ENCODE peak calls at places on chromosomes 16 and 17, in six cellular contexts. R is endothelial cell of umbilical vein, H is A549, V is K562, W is HepG2, J is GM12878. Q is an unnamed sample.

GRCh38 chr16:31092330-31092729 is 2.3 kb downstream of the VKORC1 start:
- DNase-seq in R (no peak), H (no peak), V (no peak), W (no peak), J (no peak), Q (no peak)

GRCh38 chr17:68937890-68938514 is 17.2 kb downstream of the ABCA8 start:
- DNase-seq in R (no peak), H (no peak), V (no peak), W (peak), J (no peak), Q (no peak)

GRCh38 chr17:36525888-36526287 is 8.8 kb downstream of the MYO19 start:
- DNase-seq in R (no peak), H (no peak), V (no peak), W (no peak), J (no peak), Q (no peak)

GRCh38 chr17:35175638-35176415 is 18.4 kb downstream of the SLC35G3 start:
- DNase-seq in R (no peak), H (no peak), V (no peak), W (no peak), J (no peak), Q (no peak)

GRCh38 chr17:7885357-7886226 is 3.0 kb upstream of the CHD3 start:
- DNase-seq in R (peak), H (peak), V (peak), W (no peak), J (no peak), Q (peak)

GRCh38 chr17:33292981-33293867 is at the start of gene ASIC2:
- DNase-seq in R (no peak), H (peak), V (no peak), W (no peak), J (no peak), Q (no peak)

GRCh38 chr16:14497245-14498082 is 132.6 kb downstream of the PARN start:
- DNase-seq in R (no peak), H (no peak), V (no peak), W (peak), J (no peak), Q (no peak)

GRCh38 chr17:8392274-8392673 is 5.4 kb downstream of the RNF222 start:
- DNase-seq in R (no peak), H (no peak), V (no peak), W (no peak), J (no peak), Q (no peak)

GRCh38 chr17:60383379-60383778 is 8.6 kb downstream of the USP32 start:
- DNase-seq in R (no peak), H (no peak), V (no peak), W (no peak), J (no peak), Q (no peak)

GRCh38 chr17:12983986-12984932 is 33.6 kb downstream of the ELAC2 start:
- DNase-seq in R (no peak), H (no peak), V (no peak), W (no peak), J (no peak), Q (no peak)

GRCh38 chr16:25089346-25089745 is 22.2 kb upstream of the LCMT1 start:
- DNase-seq in R (no peak), H (no peak), V (no peak), W (no peak), J (no peak), Q (no peak)

GRCh38 chr17:62062936-62063335 is 2.1 kb downstream of the MED13 start:
- DNase-seq in R (peak), H (no peak), V (peak), W (no peak), J (no peak), Q (peak)

GRCh38 chr17:68326681-68327080 is 35.4 kb downstream of the ARSG start:
- DNase-seq in R (no peak), H (no peak), V (no peak), W (no peak), J (no peak), Q (no peak)

GRCh38 chr17:7237266-7237760 is 1.9 kb downstream of the PHF23 start:
- DNase-seq in R (peak), H (no peak), V (no peak), W (no peak), J (no peak), Q (no peak)

GRCh38 chr17:28495626-28496025 is 10.5 kb upstream of the FOXN1 start:
- DNase-seq in R (no peak), H (no peak), V (no peak), W (no peak), J (no peak), Q (no peak)

GRCh38 chr17:4944163-4944553 is 4.1 kb downstream of the RNF167 start:
- DNase-seq in R (no peak), H (no peak), V (no peak), W (no peak), J (no peak), Q (peak)

GRCh38 chr17:74147436-74147835 is 56.0 kb upstream of the RPL38 start:
- DNase-seq in R (no peak), H (no peak), V (no peak), W (no peak), J (no peak), Q (no peak)

GRCh38 chr17:54736573-54736972 is 164.1 kb upstream of the TOM1L1 start:
- DNase-seq in R (no peak), H (no peak), V (no peak), W (no peak), J (no peak), Q (no peak)

GRCh38 chr17:75783803-75784472 is 668 bp upstream of the UNK start:
- DNase-seq in R (no peak), H (no peak), V (peak), W (no peak), J (no peak), Q (no peak)

GRCh38 chr16:66924527-66925321 is 611 bp downstream of the RRAD start:
- DNase-seq in R (no peak), H (peak), V (peak), W (no peak), J (no peak), Q (peak)

GRCh38 chr17:62562656-62563055 is 64.8 kb upstream of the MRC2 start:
- DNase-seq in R (peak), H (no peak), V (peak), W (peak), J (no peak), Q (no peak)

GRCh38 chr17:77666881-77667395 is 291.6 kb upstream of the TNRC6C start:
- DNase-seq in R (no peak), H (no peak), V (no peak), W (no peak), J (no peak), Q (peak)

GRCh38 chr17:80782536-80783427 is 208.9 kb upstream of the CHMP6 start:
- DNase-seq in R (peak), H (peak), V (no peak), W (no peak), J (no peak), Q (peak)

GRCh38 chr16:28531777-28532744 is 6.7 kb downstream of the NUPR1 start:
- DNase-seq in R (no peak), H (no peak), V (peak), W (peak), J (no peak), Q (no peak)

GRCh38 chr17:27456681-27457404 is 595 bp downstream of the KSR1 start:
- DNase-seq in R (no peak), H (no peak), V (peak), W (no peak), J (no peak), Q (no peak)

GRCh38 chr17:5032865-5033264 is 2.4 kb downstream of the SLC52A1 start:
- DNase-seq in R (no peak), H (no peak), V (no peak), W (no peak), J (no peak), Q (no peak)

GRCh38 chr16:89207993-89208392 is 7.7 kb upstream of the SLC22A31 start:
- DNase-seq in R (no peak), H (no peak), V (no peak), W (no peak), J (no peak), Q (no peak)

GRCh38 chr17:45282683-45283644 is 21.1 kb upstream of the SPATA32 start:
- DNase-seq in R (no peak), H (no peak), V (no peak), W (no peak), J (no peak), Q (no peak)

GRCh38 chr17:19867654-19868395 is at the start of gene ULK2:
- DNase-seq in R (peak), H (peak), V (no peak), W (no peak), J (no peak), Q (peak)

GRCh38 chr16:12680531-12680930 is 123.2 kb downstream of the CPPED1 start:
- DNase-seq in R (no peak), H (no peak), V (no peak), W (no peak), J (no peak), Q (no peak)

GRCh38 chr16:19804538-19805323 is 79.9 kb downstream of the GPRC5B start:
- DNase-seq in R (peak), H (no peak), V (peak), W (no peak), J (no peak), Q (peak)
- TF ChIP-seq MYC in R (no peak), H (no peak), V (no peak), W (no peak), J (no peak), Q (no peak)

GRCh38 chr16:86818701-86819522 is 240.6 kb downstream of the FOXL1 start:
- DNase-seq in R (peak), H (no peak), V (peak), W (no peak), J (no peak), Q (no peak)
- TF ChIP-seq MYC in R (no peak), H (no peak), V (no peak), W (no peak), J (no peak), Q (no peak)

GRCh38 chr16:85249830-85250455 is 137.7 kb upstream of the CIBAR2 start:
- DNase-seq in R (no peak), H (no peak), V (no peak), W (no peak), J (no peak), Q (no peak)

GRCh38 chr16:85249418-85249817 is 137.1 kb upstream of the CIBAR2 start:
- DNase-seq in R (no peak), H (no peak), V (no peak), W (no peak), J (no peak), Q (no peak)

GRCh38 chr16:85252014-85252413 is 139.7 kb upstream of the CIBAR2 start:
- DNase-seq in R (no peak), H (no peak), V (no peak), W (no peak), J (no peak), Q (no peak)

GRCh38 chr16:85251225-85251760 is 139.0 kb upstream of the CIBAR2 start:
- DNase-seq in R (no peak), H (no peak), V (no peak), W (no peak), J (no peak), Q (no peak)

DNA sequence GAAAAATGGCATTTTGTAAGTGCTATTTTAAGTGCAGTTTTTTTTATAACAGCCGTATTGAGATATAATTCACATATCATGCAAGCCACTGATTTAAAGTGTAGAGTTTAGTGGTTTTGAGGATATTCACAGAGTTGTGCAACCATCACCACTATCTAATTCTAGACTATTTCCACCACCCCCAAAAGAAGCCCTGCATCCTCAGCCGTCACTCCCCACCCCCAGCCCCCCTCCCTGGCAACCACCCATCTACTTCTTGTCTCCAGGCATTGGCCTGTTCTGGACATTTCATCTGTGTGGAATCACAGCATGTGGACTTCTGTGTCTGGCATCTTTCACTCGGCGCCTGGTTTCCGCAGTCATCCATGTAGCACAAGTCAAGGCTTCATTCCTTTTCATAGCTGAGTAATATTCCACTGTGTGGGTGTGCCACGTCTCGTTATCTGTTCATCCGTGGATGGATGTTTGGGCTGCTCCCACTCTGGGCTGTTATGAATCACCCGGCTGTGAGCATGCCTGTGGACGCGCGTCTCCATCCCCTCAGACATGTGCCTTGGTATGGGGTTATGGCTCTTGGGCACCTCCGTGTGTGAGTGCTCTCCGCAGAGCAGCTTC is 138.4 kb upstream of the CIBAR2 start:
- DNase-seq in R (no peak), H (no peak), V (no peak), W (no peak), J (no peak), Q (no peak)
- TF ChIP-seq MYC in R (no peak), H (no peak), V (no peak), W (no peak), J (no peak), Q (no peak)

GRCh38 chr16:54806961-54807360 is 123.7 kb upstream of the IRX5 start:
- DNase-seq in R (no peak), H (no peak), V (no peak), W (no peak), J (no peak), Q (no peak)

GRCh38 chr16:54812229-54812628 is 118.4 kb upstream of the IRX5 start:
- DNase-seq in R (no peak), H (no peak), V (no peak), W (peak), J (no peak), Q (peak)

GRCh38 chr16:54806378-54806777 is 124.3 kb upstream of the IRX5 start:
- DNase-seq in R (no peak), H (no peak), V (no peak), W (no peak), J (no peak), Q (no peak)

GRCh38 chr16:54805648-54806047 is 125.0 kb upstream of the IRX5 start:
- DNase-seq in R (no peak), H (no peak), V (no peak), W (peak), J (no peak), Q (no peak)

DNA sequence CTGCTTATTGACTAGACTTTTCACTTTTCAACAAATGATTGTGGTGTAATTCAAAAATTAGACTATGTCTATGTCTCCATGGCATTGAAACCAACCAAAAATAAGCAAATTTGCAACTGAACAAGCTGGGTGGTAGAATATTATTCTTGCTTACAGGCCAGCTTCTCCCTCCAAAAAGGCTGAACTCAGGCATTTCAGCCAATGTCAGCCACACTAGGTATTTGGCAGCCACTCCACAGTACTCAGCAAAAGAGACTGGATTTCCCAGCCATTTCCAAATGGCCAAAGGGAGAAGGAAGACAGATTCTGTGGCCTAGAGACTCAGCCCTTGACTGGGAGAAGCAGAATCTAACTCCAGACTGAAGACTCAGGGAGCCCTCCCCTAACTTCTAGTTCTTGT is 121.8 kb upstream of the IRX5 start:
- DNase-seq in R (no peak), H (no peak), V (no peak), W (no peak), J (no peak), Q (no peak)
- TF ChIP-seq MYC in R (no peak), H (no peak), V (no peak), W (no peak), J (no peak), Q (no peak)

DNA sequence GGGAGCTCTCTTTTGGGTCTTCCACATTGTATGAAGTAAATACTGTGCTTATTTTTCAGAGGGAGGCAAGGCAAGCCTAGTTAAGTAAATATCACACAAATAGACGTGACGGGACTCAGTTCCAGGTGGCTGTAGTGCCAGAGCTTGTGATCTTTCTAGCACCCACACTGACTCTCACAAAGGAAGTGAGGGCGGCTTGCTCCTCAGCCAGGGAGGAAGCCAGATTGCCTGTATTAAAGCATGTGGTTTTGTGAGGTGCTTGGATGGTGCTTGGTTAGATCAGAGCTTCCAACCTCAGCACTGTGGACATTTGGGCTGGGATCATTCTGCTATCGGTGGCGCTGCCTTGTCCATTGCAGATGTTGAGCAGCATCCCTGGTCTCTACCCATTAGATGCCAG is 80.1 kb downstream of the VAT1L start:
- DNase-seq in R (no peak), H (no peak), V (no peak), W (no peak), J (peak), Q (no peak)
- TF ChIP-seq MYC in R (no peak), H (no peak), V (no peak), W (no peak), J (no peak), Q (no peak)

DNA sequence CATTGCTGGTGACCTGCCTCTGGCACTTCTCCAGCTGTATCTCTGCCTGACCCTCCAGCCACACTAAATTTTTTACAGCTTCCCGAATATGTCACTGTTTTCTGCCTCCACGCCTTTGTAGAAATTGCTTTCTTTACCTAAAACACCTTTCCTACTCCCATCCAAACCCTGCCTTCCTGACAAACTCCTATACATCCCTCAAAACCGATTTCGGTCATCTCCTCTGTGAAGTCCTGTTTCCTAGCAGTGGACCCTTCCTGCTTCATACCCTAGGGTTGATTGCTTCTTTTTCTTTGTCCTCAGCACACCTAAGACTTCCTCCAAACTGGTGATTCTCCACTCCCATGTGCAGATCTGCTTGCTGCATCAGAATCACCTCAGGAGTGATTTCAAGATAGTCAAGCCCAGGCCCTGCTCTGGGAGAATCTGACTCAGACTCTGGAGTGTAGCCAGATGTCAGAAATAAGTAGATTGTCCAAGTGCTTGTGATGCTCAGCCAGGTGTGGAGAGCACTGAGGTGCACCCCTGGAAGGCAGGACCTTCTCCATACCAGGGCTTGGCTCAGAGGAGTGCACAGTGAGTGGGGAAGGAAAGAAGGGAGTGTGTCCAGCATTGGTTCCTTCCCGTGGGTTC is 184.2 kb downstream of the COPRS start:
- DNase-seq in R (no peak), H (no peak), V (no peak), W (no peak), J (no peak), Q (no peak)
- TF ChIP-seq MYC in R (no peak), H (no peak), V (no peak), W (no peak), J (no peak), Q (no peak)

DNA sequence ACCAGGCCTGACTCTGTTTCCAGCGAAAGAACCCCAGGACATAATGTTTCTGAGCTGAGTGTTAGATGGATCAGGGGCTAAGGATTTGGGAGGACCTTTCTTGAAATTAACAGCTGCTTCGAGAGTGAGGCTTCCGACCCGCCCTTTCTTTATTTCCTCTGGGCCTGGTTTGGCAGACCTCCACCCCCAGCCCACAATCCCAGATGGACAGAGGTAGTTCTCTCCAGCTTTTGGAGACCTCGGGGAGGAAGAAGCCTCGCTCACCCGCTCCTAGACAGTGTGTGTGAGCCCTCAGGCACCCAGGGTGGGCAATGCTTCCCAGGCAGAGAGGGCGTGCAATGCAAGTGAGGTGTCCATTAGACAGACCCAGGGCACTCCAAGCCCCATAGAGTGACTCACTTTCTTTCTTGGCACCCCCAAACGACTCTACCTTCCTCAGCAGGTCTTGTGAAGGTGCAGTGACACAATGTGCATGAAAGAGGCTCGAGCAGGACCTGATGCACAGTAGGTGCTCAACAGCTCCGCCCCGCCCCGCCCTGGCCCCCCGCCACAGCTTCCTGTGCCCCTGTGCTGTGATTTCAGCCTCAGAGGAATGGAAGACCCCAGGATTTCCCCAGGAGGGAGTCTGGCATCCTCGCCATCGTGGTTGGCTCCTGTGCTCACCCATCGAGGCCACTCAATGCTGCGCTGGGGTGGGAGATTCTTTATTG is 50.7 kb upstream of the TOB1 start:
- DNase-seq in R (no peak), H (no peak), V (no peak), W (no peak), J (no peak), Q (no peak)
- TF ChIP-seq MYC in R (no peak), H (no peak), V (no peak), W (no peak), J (no peak), Q (no peak)

GRCh38 chr17:64296246-64296645 is 33.2 kb upstream of the TEX2 start:
- DNase-seq in R (no peak), H (no peak), V (no peak), W (no peak), J (no peak), Q (no peak)
- TF ChIP-seq MYC in R (no peak), H (no peak), V (no peak), W (no peak), J (no peak), Q (no peak)

GRCh38 chr16:49961087-49961486 is 63.9 kb upstream of the CNEP1R1 start:
- DNase-seq in R (peak), H (no peak), V (no peak), W (no peak), J (no peak), Q (no peak)
- TF ChIP-seq MYC in R (no peak), H (no peak), V (no peak), W (no peak), J (no peak), Q (no peak)